ENCODE peak calls at places on chromosomes 11 and 22, in four cellular contexts. D, X, J and L are unnamed samples.

GRCh38 chr11:33160147-33160546 is 1.1 kb downstream of the CSTF3 start:
- DNase-seq in J (peak; percentile 26), D (peak; percentile 58), X (no peak), L (peak; percentile 32)

GRCh38 chr22:29658171-29658570 is 54.7 kb downstream of the NF2 start:
- DNase-seq in X (no peak), J (no peak), D (no peak), L (no peak)

GRCh38 chr11:12390687-12391110 is 13.3 kb downstream of the PARVA start:
- DNase-seq in X (no peak), D (no peak), J (no peak), L (no peak)

GRCh38 chr11:85279267-85279666 is 347.9 kb downstream of the DLG2 start:
- DNase-seq in J (no peak), X (no peak), D (no peak), L (no peak)

GRCh38 chr11:109933126-109933525 is 160.1 kb upstream of the ZC3H12C start:
- DNase-seq in J (no peak), D (peak; percentile 31), X (no peak), L (no peak)

GRCh38 chr11:79026803-79027445 is 413.9 kb downstream of the TENM4 start:
- DNase-seq in D (no peak), X (no peak), J (no peak), L (no peak)

GRCh38 chr22:46910624-46911023 is 148.2 kb downstream of the TBC1D22A start:
- DNase-seq in D (no peak), X (no peak), J (no peak), L (no peak)

GRCh38 chr11:125807909-125808308 is 20.0 kb downstream of the PATE3 start:
- DNase-seq in D (no peak), J (no peak), X (no peak), L (no peak)

GRCh38 chr11:32888805-32889204 is 3.8 kb upstream of the QSER1 start:
- DNase-seq in D (no peak), X (no peak), J (no peak), L (no peak)

GRCh38 chr11:120539681-120540369 is 28.3 kb downstream of the GRIK4 start:
- DNase-seq in D (no peak), X (no peak), J (no peak), L (peak; percentile 72)

GRCh38 chr11:2813141-2813908 is 72.2 kb downstream of the CDKN1C start:
- DNase-seq in D (peak; percentile 48), X (no peak), J (peak; percentile 35), L (no peak)

GRCh38 chr22:35918466-35918865 is 110.2 kb downstream of the RBFOX2 start:
- DNase-seq in J (no peak), X (no peak), D (no peak), L (no peak)

DNA sequence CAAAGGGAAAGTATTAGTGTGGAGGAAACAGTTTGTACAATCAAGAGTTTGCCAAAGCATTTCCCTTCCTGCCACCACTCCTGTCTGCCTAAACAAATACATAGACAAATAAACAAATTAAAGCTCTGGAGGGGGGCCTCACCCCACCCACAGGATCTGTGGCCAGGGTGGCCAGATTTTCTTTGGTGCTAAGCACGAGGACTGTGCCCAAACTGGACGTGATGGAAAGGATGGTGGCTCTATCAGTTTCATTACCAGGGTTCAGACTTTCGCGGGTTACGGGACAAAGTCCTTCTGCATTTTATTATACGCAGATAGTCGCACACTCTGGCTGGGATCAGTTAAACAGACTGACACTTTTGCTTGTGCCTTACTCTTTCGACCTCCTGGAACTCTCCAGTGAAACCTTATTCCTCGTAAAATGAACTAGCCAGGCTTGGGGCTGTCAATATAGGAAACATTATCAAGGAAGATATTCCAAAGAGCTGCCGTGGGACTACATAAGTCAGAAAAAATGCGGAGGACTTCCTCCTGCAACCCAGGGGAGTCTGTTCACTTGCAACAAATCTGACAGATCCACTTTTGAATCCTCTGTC is 11.2 kb downstream of the BARX2 start:
- DNase-seq in D (no peak), J (no peak), X (no peak), L (no peak)
- H3K27me3 ChIP-seq in D (peaks cover 6% of the 10 kb centered on the region), J (peaks cover 16% of the 10 kb centered on the region), X (no peaks in the 10 kb centered on the region), L (peaks cover 44% of the 10 kb centered on the region)

DNA sequence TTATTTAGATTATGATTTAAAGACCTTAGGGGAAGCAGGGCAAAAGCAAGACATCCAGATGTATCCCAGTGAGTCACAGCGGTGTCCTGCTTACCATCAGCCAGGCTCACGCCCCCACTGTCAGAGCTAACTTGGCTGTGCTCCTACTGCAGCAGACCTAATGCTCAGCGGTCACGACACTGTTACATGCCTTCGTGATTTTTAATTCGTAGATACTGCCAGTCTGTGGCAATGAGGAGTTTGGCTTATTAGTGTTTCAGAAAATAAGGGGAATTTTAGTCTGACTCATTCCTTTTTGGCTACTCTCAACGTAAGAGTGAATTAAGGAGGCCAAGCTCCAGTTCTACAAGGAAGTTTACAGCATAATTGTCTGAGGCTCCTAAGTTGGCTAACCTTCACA is 22.7 kb downstream of the EFCAB6 start:
- DNase-seq in X (no peak), J (no peak), D (no peak), L (peak; percentile 65)
- TF ChIP-seq JUND in X (no peak), J (no peak), D (no peak), L (peak; percentile 86)

DNA sequence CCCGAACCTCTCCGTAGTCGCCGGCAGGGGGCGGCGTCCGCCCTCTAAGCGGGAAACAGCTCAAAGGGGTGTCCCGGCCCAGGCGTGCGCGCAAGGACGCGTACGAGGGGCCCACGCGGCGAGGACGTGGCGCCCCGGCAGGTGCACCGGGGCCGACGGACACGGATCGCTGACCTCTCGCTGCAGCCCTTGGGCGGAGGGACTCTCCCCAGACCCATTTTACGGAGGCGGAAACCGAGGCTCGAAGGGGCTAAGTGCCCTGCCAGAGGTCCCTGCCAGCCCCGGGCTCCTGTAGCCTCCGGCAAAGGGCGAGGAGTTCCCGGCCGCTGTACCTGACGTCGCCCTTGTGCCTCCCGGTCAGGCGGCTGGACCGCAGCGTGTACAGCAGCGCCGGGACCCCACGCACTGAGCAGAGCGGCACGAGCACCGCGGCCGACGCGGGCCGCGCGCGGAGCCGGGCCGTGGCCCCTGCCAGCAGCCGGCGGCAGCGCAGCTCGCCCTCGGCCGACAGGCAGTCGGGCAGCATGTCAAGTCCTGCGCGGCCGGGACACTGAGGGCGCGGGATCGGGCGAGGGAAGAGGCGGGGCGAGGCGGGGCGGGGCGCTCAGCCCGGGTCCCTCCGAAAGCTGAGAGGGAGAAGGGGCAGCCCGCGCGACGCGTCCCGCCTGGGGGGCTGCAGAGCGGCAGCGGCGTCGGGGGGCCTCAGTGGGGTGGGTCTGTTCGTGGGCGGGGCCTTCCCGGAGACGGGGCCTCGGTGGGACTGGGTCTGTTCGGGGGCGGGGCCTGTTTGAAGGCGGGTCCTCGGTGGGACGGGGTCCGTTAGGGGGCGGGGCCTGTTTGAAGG is at the start of gene NUDT8:
- DNase-seq in J (peak; percentile 65), X (peak; percentile 51), D (peak; percentile 95), L (peak; percentile 87)
- TF ChIP-seq FOXM1 in J (no peak), X (no peak), D (no peak), L (peak; percentile 30)

GRCh38 chr11:64603411-64604110 is 12.5 kb downstream of the SLC22A12 start:
- DNase-seq in J (no peak), X (no peak), D (no peak), L (no peak)
- H3K27me3 ChIP-seq in J (peaks cover 33% of the 10 kb centered on the region), X (no peaks in the 10 kb centered on the region), D (peaks cover 54% of the 10 kb centered on the region), L (peaks cover 5% of the 10 kb centered on the region)

DNA sequence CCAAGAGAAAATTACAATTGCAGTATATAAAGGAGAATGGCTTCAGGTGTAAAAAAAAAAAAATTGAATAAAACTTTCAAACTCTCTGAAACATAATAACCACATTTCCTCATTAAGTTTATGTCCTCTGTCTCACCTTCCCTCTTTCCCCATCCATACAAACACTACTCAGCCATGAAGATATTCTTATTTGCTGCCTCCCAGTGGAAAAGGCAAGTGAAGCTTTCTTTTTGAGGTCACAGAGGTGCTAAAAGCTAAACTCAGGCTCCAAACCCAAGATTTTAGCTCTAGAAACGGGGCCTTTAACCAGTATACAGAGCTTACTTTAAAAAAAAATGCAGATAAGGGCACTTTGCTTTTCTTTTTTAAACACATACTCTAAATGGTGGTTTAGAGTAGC is 1568.5 kb downstream of the FAM181B start:
- DNase-seq in D (no peak), J (no peak), X (no peak), L (no peak)
- TF ChIP-seq JUND in D (no peak), J (no peak), X (no peak), L (no peak)

DNA sequence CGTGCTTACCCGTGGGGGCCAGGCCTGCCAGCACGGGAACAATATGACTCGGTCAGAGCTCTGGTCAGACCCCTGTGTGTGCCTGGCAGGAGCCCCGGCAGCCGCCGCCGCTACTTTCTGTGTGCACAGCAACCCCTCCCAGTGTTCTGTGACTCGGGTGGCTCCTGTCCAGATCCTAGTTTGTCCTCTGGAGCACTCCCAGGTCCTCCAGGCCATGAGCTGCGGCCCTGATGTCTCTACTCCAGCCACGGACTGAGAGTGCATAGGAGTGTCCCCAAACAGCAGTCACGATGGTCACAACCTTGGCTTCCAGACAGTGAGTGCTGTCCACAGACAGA is 3.2 kb downstream of the NDUFS8 start:
- DNase-seq in D (no peak), X (no peak), J (no peak), L (no peak)
- TF ChIP-seq FOXM1 in D (no peak), X (no peak), J (no peak), L (no peak)

DNA sequence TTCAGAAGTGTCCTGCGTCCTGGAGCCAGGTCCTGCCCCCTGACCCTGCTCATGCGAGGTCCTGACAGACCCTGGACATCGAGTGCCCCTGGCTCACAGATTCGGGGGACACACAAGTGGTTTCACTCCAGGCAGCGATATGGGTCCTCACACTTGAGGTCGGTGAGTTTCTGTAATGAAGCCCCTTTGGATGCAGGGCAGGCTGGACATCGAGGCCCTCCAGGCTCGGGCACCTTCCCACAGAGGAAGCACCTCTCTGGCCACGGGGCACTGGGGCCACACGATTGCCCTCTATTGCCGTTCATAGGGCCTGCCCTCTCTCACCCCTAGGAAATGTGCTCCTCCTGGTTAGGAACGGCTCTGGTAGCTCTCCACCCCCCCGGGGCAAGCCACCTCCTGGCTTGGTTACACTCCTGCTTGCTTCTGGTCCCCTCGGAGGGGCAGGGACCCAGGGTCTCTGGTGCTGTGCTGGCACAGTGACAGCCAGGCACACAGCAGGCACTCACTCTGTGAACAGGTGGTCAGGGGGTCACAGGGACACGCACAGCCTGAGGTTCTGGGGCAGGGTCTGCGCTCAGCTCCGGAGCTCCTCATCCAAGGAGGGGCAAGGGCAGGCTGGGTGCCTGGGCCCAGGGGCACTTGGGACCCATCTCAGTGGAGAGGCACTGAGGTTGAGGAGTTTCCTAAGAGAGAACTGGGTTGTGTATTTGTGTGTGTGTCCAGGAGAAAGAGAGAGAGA is 907.7 kb downstream of the BRD1 start:
- DNase-seq in J (no peak), X (no peak), D (no peak), L (no peak)
- H3K27me3 ChIP-seq in J (peaks cover 8% of the 10 kb centered on the region), X (no peaks in the 10 kb centered on the region), D (peaks cover 5% of the 10 kb centered on the region), L (no peaks in the 10 kb centered on the region)